ENCODE peak calls at places on chromosomes 5 and 9, in six cellular contexts. D is HepG2, B is HCT116, K is upper lobe of left lung, J is GM12878, O is K562. E is an unnamed sample.

GRCh38 chr5:135246605-135246922 is 152.5 kb downstream of the MACROH2A1 start:
- ATAC-seq in B (peak), J (no peak), O (peak), D (no peak), K (peak), E (no peak)

GRCh38 chr5:51889703-51890102 is 506.5 kb downstream of the ISL1 start:
- ATAC-seq in J (no peak), O (no peak), B (no peak), D (no peak), K (no peak), E (no peak)

GRCh38 chr5:36482812-36483211 is 123.6 kb upstream of the SLC1A3 start:
- ATAC-seq in J (no peak), B (no peak), O (no peak), D (no peak), K (no peak), E (no peak)

GRCh38 chr9:115292584-115293271 is 174.8 kb upstream of the TNC start:
- ATAC-seq in B (no peak), J (no peak), K (no peak), O (no peak), D (no peak), E (no peak)

GRCh38 chr5:42277293-42277692 is 145.9 kb upstream of the GHR start:
- ATAC-seq in J (no peak), D (no peak), O (no peak), K (no peak), B (no peak), E (no peak)

GRCh38 chr9:115980502-115980901 is 173.1 kb upstream of the PAPPA start:
- ATAC-seq in K (peak), O (no peak), J (no peak), D (no peak), B (no peak), E (no peak)

GRCh38 chr5:125298711-125299379 is 552.4 kb upstream of the ZNF608 start:
- ATAC-seq in B (peak), K (no peak), D (no peak), J (no peak), O (no peak), E (no peak)

GRCh38 chr9:95783426-95783975 is 92.0 kb upstream of the ERCC6L2 start:
- ATAC-seq in D (peak), K (no peak), J (no peak), B (no peak), O (peak), E (no peak)

DNA sequence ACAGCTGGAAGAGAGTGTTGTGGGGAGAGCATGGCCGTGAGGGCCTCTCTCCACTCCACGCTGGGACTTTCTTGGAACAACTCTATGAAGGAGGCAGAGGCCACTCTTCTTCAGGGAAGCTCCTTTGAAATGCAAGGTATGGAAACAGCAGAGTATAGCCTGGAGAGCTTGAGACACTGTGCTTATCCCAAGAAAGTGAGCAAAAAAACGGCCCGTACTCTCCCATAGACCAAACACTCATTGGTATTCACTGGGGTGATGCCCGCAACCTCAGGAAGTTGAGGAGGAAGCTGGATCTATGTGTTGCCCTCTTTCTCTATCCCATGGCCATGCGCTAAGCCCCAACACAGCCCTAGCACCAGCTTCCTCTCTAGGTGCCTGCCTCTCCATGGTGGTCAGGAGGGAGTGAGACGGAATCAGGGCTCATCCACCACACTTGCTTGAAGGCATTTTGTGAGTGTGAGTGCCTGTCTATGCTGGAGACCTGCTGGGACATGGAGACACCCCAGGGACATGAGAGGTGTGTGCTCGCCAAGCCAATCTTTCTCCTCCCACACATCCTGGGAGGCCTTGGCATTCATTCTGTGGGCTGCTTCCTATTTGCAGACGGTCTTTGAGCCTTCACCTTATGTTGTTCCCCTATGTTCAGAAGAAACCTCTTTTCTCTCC is 616.6 kb downstream of the IRX1 start:
- ATAC-seq in K (no peak), D (no peak), J (no peak), B (no peak), O (no peak), E (no peak)
- TF ChIP-seq POLR2AphosphoS5 in K (no peak), D (no peak), J (no peak), B (no peak), O (no peak), E (no peak)

GRCh38 chr9:37466037-37466709 is 923 bp upstream of the ZBTB5 start:
- ATAC-seq in B (peak), K (peak), O (peak), J (peak), D (peak), E (peak)
- TF ChIP-seq POLR2A in B (no peak), K (no peak), O (peak), J (peak), D (peak), E (no peak)

GRCh38 chr5:88888799-88889164 is 5.8 kb upstream of the MEF2C start:
- ATAC-seq in D (no peak), J (peak), O (no peak), B (no peak), K (no peak), E (no peak)

GRCh38 chr5:88890070-88890781 is 7.2 kb upstream of the MEF2C start:
- ATAC-seq in K (no peak), B (no peak), O (no peak), D (no peak), J (no peak), E (no peak)

GRCh38 chr5:88886756-88887741 is 4.1 kb upstream of the MEF2C start:
- ATAC-seq in D (no peak), K (no peak), B (no peak), O (no peak), J (peak), E (no peak)

GRCh38 chr5:88889165-88890069 is 6.4 kb upstream of the MEF2C start:
- ATAC-seq in B (no peak), O (no peak), D (no peak), J (peak), K (peak), E (peak)

GRCh38 chr5:88888291-88888690 is 5.3 kb upstream of the MEF2C start:
- ATAC-seq in K (no peak), J (peak), O (no peak), D (no peak), B (no peak), E (no peak)
- H3K4me3 ChIP-seq in K (no peak), J (peak), O (no peak), D (no peak), B (no peak), E (no peak)

DNA sequence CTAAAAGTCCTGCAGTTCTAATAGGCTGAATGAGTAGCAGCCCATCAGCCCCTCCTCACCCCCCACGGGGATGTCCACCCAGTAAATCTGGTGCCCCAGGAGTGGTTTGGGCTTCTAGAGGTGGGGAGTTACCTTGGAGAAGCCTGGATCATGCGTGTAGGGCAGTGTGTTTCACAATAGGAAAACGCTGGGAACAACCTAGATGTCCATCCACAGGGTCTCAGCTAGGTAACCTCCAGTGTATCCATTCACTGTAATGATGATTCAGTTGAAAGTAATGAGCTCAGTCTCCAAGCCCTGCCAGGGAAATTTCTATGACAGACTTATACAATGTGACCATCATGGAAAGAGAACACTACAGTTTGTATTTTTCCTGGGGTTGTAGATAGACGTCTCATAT is 51.8 kb downstream of the NDST1 start:
- ATAC-seq in B (no peak), O (no peak), D (peak), J (no peak), K (no peak), E (no peak)
- TF ChIP-seq POLR2AphosphoS5 in B (no peak), O (no peak), D (no peak), J (no peak), K (no peak), E (no peak)

GRCh38 chr9:92611621-92612275 is 58.2 kb downstream of the IPPK start:
- ATAC-seq in K (no peak), J (no peak), O (no peak), B (no peak), D (no peak), E (no peak)
- TF ChIP-seq POLR2A in K (no peak), J (no peak), O (no peak), B (no peak), D (no peak), E (no peak)

DNA sequence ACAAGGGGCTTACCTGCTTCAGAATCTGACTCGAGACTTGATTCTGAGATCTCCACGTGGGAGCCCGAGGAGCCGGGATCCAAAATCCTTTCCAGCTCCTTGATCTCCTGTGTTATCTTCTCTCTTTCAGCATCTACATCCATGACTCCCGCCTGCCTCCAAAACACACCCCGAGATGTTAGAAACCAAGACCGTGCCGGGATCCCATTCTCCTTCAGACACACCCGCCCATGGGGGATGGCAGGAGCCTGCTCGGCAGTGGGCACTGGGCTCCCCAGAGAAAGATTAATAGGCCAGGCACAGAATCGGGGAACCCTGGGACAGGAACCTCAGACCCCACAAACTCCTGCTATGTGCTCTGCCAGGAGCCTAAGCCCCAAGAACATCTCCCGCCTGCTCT is 1.7 kb downstream of the SNAPC4 start:
- ATAC-seq in D (no peak), O (no peak), J (no peak), B (no peak), K (no peak), E (no peak)
- H3K4me3 ChIP-seq in D (peak), O (peak), J (peak), B (peak), K (no peak), E (no peak)

GRCh38 chr5:111512406-111513174 is at the start of gene STARD4:
- ATAC-seq in D (peak), O (peak), K (peak), B (peak), J (peak), E (peak)
- TF ChIP-seq POLR2AphosphoS5 in D (peak), O (peak), K (peak), B (peak), J (peak), E (peak)

DNA sequence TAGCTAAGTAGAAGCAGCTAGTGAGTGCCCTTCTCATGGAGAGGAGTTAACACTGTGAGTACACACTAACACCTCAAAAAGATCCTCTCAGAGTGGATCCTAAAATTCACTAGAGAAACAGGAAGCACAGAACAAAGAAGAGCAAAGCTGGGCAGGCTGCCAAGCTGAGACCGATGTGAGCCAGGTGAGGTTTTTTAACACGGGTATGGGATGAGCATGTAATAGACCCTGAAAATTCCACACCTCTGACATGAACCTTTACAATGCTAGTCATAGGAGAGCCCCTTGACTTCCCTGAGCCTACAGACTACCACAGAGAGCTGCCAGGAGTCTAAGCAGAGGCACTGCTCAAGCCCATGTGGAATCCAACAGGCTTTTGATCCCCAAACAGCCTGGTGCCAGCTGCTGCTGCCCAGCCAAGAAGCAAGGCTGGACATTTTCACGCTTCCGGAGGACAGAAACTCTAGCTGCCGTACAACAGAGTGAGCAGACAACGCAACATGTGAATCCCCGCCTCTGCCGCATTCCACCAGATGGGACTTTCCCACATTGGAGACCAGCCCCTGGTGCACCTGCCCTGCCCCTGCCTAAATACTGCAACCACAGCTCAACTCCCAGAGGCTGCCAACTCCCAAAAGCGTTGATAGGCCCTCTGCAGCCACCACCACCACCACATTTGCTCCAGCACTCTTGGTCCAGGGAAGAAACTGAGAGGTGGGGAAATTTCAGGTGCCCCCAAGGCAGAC is 280.8 kb downstream of the CDH10 start:
- ATAC-seq in J (no peak), D (no peak), K (no peak), B (no peak), O (no peak), E (no peak)
- TF ChIP-seq POLR2A in J (no peak), D (no peak), K (no peak), B (no peak), O (no peak), E (no peak)

GRCh38 chr9:97635026-97635425 is 1.4 kb downstream of the NCBP1 start:
- ATAC-seq in K (no peak), D (no peak), O (no peak), B (no peak), J (no peak), E (no peak)
- H3K4me3 ChIP-seq in K (peak), D (peak), O (peak), B (peak), J (peak), E (no peak)